ENCODE peak calls at places on chromosomes 4 and X, in nine cellular contexts. T is GM12878, F is SK-N-SH, J is stomach, B is endothelial cell of umbilical vein, L is breast epithelium, D is K562, E is HCT116, M is sigmoid colon. W is an unnamed sample. For H3K4me1, the result is how much of the 10 kb centered on the place peaks cover.

GRCh38 chr4:41455215-41455614 is 82.7 kb upstream of the LIMCH1 start:
- DNase-seq in T (no peak), F (no peak), J (no peak), B (no peak), L (no peak), D (no peak), E (no peak), M (no peak), W (no peak)

GRCh38 chr4:185566972-185567749 is 31.9 kb upstream of the PDLIM3 start:
- DNase-seq in T (no peak), F (no peak), J (no peak), B (peak), L (peak), D (no peak), E (no peak), M (peak), W (no peak)

GRCh38 chrX:29044802-29045201 is 457.6 kb downstream of the IL1RAPL1 start:
- DNase-seq in T (no peak), F (no peak), J (no peak), B (peak), L (no peak), D (no peak), E (no peak), M (no peak), W (no peak)

GRCh38 chr4:168794092-168794707 is 215.9 kb downstream of the CBR4 start:
- DNase-seq in T (no peak), F (no peak), J (no peak), B (no peak), L (no peak), D (no peak), E (no peak), M (no peak), W (no peak)

GRCh38 chr4:53100801-53101581 is 238.9 kb downstream of the RASL11B start:
- DNase-seq in T (no peak), F (no peak), J (no peak), B (peak), L (no peak), D (no peak), E (no peak), M (no peak), W (no peak)

GRCh38 chr4:163273922-163274321 is 58.5 kb downstream of the NPY1R start:
- DNase-seq in T (no peak), F (no peak), J (no peak), B (no peak), L (no peak), D (no peak), E (no peak), M (no peak), W (no peak)

GRCh38 chr4:160481696-160482330 is 1378.9 kb downstream of the RAPGEF2 start:
- DNase-seq in T (no peak), F (no peak), J (no peak), B (no peak), L (no peak), D (no peak), E (no peak), M (no peak), W (no peak)

GRCh38 chrX:9133426-9133825 is 99.5 kb upstream of the FAM9B start:
- DNase-seq in T (no peak), F (no peak), J (no peak), B (no peak), L (no peak), D (no peak), E (no peak), M (no peak), W (no peak)

GRCh38 chr4:113673450-113673849 is 88.1 kb downstream of the CAMK2D start:
- DNase-seq in T (no peak), F (no peak), J (no peak), B (no peak), L (no peak), D (no peak), E (peak), M (no peak), W (no peak)

GRCh38 chr4:1883583-1883982 is 12.4 kb downstream of the NSD2 start:
- DNase-seq in T (no peak), F (no peak), J (no peak), B (no peak), L (no peak), D (peak), E (no peak), M (no peak), W (no peak)

GRCh38 chr4:98828801-98829200 is 100.1 kb downstream of the EIF4E start:
- DNase-seq in T (no peak), F (peak), J (no peak), B (no peak), L (no peak), D (no peak), E (peak), M (no peak), W (no peak)

GRCh38 chrX:150161092-150161672 is 201.9 kb upstream of the MAMLD1 start:
- DNase-seq in T (no peak), F (no peak), J (no peak), B (no peak), L (no peak), D (no peak), E (no peak), M (no peak), W (peak)

GRCh38 chrX:104195489-104196084 is 29.3 kb downstream of the FAM199X start:
- DNase-seq in T (no peak), F (peak), J (no peak), B (peak), L (no peak), D (peak), E (peak), M (no peak), W (no peak)

GRCh38 chr4:126955292-126956191 is 677.2 kb upstream of the INTU start:
- DNase-seq in T (no peak), F (peak), J (no peak), B (no peak), L (no peak), D (peak), E (no peak), M (no peak), W (no peak)

GRCh38 chr4:185005209-185005819 is 13.0 kb upstream of the HELT start:
- DNase-seq in T (peak), F (peak), J (peak), B (peak), L (peak), D (peak), E (peak), M (peak), W (no peak)

GRCh38 chr4:159608434-159608833 is 505.6 kb downstream of the RAPGEF2 start:
- DNase-seq in T (no peak), F (no peak), J (no peak), B (no peak), L (no peak), D (no peak), E (no peak), M (no peak), W (no peak)

GRCh38 chr4:97987019-97987648 is 156.1 kb downstream of the STPG2 start:
- DNase-seq in T (no peak), F (peak), J (no peak), B (peak), L (no peak), D (peak), E (peak), M (no peak), W (no peak)

GRCh38 chr4:22170353-22170752 is 221.8 kb upstream of the KCNIP4 start:
- DNase-seq in T (no peak), F (no peak), J (no peak), B (no peak), L (no peak), D (no peak), E (no peak), M (no peak), W (no peak)

GRCh38 chr4:188905248-188905647 is 766.0 kb downstream of the TRIML1 start:
- DNase-seq in T (no peak), F (no peak), J (no peak), B (no peak), L (no peak), D (no peak), E (no peak), M (no peak), W (no peak)

GRCh38 chr4:188127157-188127874 is 11.9 kb upstream of the TRIML1 start:
- DNase-seq in T (no peak), F (no peak), J (no peak), B (no peak), L (no peak), D (no peak), E (peak), M (no peak), W (no peak)

GRCh38 chr4:664713-665231 is 9.3 kb downstream of the ATP5ME start:
- DNase-seq in T (no peak), F (no peak), J (no peak), B (no peak), L (no peak), D (no peak), E (no peak), M (peak), W (no peak)

GRCh38 chrX:105564536-105564935 is 257.8 kb upstream of the NRK start:
- DNase-seq in T (no peak), F (no peak), J (no peak), B (no peak), L (peak), D (no peak), E (no peak), M (no peak), W (no peak)

GRCh38 chr4:44256414-44256813 is 192.2 kb downstream of the KCTD8 start:
- DNase-seq in T (no peak), F (no peak), J (no peak), B (no peak), L (no peak), D (no peak), E (no peak), M (no peak), W (no peak)

GRCh38 chr4:68654946-68655721 is 15.3 kb downstream of the UGT2B15 start:
- DNase-seq in T (no peak), F (no peak), J (no peak), B (no peak), L (no peak), D (no peak), E (no peak), M (no peak), W (no peak)

GRCh38 chr4:26083987-26084386 is 170.0 kb downstream of the SMIM20 start:
- DNase-seq in T (peak), F (no peak), J (no peak), B (no peak), L (no peak), D (no peak), E (peak), M (peak), W (no peak)

GRCh38 chr4:102815981-102816380 is 11.4 kb downstream of the UBE2D3 start:
- DNase-seq in T (no peak), F (no peak), J (no peak), B (peak), L (no peak), D (no peak), E (no peak), M (no peak), W (no peak)

GRCh38 chrX:129557844-129558243 is 17.8 kb downstream of the OCRL start:
- DNase-seq in T (no peak), F (no peak), J (no peak), B (peak), L (no peak), D (peak), E (no peak), M (no peak), W (no peak)

GRCh38 chr4:42710761-42711160 is 53.9 kb upstream of the ATP8A1 start:
- DNase-seq in T (no peak), F (no peak), J (no peak), B (no peak), L (no peak), D (no peak), E (no peak), M (no peak), W (no peak)
- H3K27ac ChIP-seq in T (no peak), F (no peak), J (no peak), B (no peak), L (no peak), D (no peak), E (no peak), M (no peak), W (no peak)

GRCh38 chr4:153260152-153260551 is 55.9 kb downstream of the TRIM2 start:
- DNase-seq in T (no peak), F (no peak), J (no peak), B (no peak), L (no peak), D (no peak), E (no peak), M (no peak), W (peak)

GRCh38 chr4:153260553-153261306 is 56.5 kb downstream of the TRIM2 start:
- DNase-seq in T (no peak), F (peak), J (no peak), B (peak), L (no peak), D (no peak), E (no peak), M (no peak), W (no peak)

GRCh38 chr4:153259679-153260078 is 55.4 kb downstream of the TRIM2 start:
- DNase-seq in T (no peak), F (no peak), J (no peak), B (no peak), L (no peak), D (no peak), E (no peak), M (no peak), W (no peak)

GRCh38 chr4:153261922-153262321 is 57.7 kb downstream of the TRIM2 start:
- DNase-seq in T (no peak), F (no peak), J (no peak), B (no peak), L (no peak), D (no peak), E (no peak), M (no peak), W (no peak)

DNA sequence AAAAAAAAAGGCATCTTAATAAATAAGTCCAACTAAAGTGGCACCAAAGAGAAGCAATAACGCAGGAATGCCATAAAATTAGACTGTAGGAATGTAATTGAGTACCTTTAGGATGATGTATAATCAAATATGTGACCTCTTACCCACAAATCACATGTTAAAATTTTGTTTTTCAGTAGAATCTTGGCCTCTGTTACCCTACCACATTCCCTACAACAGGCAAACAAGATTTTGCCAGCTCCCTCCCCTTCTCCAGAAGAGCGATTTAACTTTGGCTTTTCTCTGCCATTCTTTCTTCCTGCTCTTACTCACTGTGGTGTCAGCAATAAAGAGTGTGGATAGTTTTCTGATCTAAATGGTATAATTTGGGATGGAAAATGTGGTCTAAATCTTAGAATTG is 57.2 kb downstream of the TRIM2 start:
- DNase-seq in T (no peak), F (no peak), J (no peak), B (no peak), L (no peak), D (no peak), E (no peak), M (no peak), W (no peak)
- H3K4me1 ChIP-seq in T (under half), F (under half), J (under half), B (under half), L (under half), D (under half), E (under half), M (under half), W (under half)

GRCh38 chr4:30191902-30192301 is 528.3 kb upstream of the PCDH7 start:
- DNase-seq in T (no peak), F (no peak), J (no peak), B (no peak), L (no peak), D (no peak), E (no peak), M (no peak), W (no peak)
- TF ChIP-seq POLR2AphosphoS5 in T (no peak), F (no peak), J (no peak), B (no peak), L (no peak), D (no peak), E (no peak), M (no peak), W (no peak)

DNA sequence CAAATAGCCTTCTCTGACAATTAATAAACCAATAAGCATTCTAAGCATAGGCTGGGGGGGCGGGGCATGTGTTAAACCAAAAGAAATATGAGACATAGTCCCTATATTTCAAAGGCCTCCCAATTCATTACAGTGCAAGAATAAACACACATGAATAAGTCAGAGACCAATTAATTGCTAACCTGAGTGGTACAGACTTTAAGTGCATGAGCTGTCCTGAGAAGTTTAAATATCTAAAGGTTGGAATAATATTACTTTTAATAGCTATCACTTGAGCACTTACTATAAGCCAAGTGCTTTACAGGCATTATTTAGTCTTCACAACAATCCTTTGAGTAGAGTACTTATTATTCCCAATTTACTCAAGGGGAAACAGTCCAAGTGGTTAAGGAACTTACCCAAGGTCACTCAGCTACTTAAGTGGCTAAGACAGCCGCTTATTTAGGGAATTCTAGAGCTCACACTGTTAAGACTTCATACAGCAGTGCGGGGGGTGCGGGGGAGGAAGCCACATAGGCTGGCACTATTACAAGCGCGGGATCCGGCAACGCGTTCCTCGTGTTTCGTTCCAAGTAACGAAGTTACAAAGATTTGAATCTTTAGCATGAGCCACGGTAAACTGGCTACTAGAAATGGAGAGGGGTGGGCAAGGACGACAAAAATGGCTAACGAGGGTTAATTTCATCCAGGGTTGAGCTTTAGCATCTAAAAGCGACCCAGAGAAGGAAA is 1.4 kb downstream of the THOC2 start:
- DNase-seq in T (no peak), F (peak), J (no peak), B (peak), L (no peak), D (peak), E (no peak), M (no peak), W (no peak)
- H3K27ac ChIP-seq in T (peak), F (no peak), J (no peak), B (peak), L (peak), D (peak), E (peak), M (peak), W (peak)